ENCODE peak calls at places on chromosomes 11 and 22, in seven cellular contexts. O, D, A, G, Q, J and N are unnamed samples.

GRCh38 chr11:67434395-67434881 is 3.0 kb downstream of the PTPRCAP start:
- DNase-seq in O (no peak), D (no peak), A (no peak), G (no peak), Q (no peak), J (no peak), N (no peak)

GRCh38 chr11:117239295-117239694 is 6.8 kb downstream of the RNF214 start:
- DNase-seq in O (no peak), D (peak), A (peak), G (no peak), Q (no peak), J (no peak), N (no peak)

GRCh38 chr22:39349967-39350802 is at the start of gene SYNGR1:
- DNase-seq in O (no peak), D (no peak), A (no peak), G (peak), Q (no peak), J (peak), N (peak)

GRCh38 chr22:28029201-28029948 is 110.3 kb upstream of the PITPNB start:
- DNase-seq in O (peak), D (no peak), A (no peak), G (peak), Q (no peak), J (no peak), N (peak)

GRCh38 chr11:36431429-36432092 is 78.5 kb downstream of the TRAF6 start:
- DNase-seq in O (no peak), D (peak), A (peak), G (no peak), Q (peak), J (peak), N (peak)

GRCh38 chr11:109547356-109548027 is 125.5 kb downstream of the C11orf87 start:
- DNase-seq in O (no peak), D (peak), A (peak), G (no peak), Q (no peak), J (no peak), N (no peak)

GRCh38 chr11:66317766-66318575 is 1.1 kb upstream of the CD248 start:
- DNase-seq in O (no peak), D (peak), A (peak), G (peak), Q (peak), J (no peak), N (no peak)

GRCh38 chr11:74815966-74816365 is 67.3 kb downstream of the RNF169 start:
- DNase-seq in O (no peak), D (no peak), A (no peak), G (peak), Q (no peak), J (no peak), N (no peak)

GRCh38 chr11:130706572-130706971 is 209.7 kb downstream of the SNX19 start:
- DNase-seq in O (no peak), D (peak), A (no peak), G (no peak), Q (no peak), J (no peak), N (no peak)

GRCh38 chr11:20081336-20081735 is 78.9 kb downstream of the DBX1 start:
- DNase-seq in O (no peak), D (no peak), A (no peak), G (no peak), Q (no peak), J (no peak), N (no peak)

GRCh38 chr11:118305726-118306125 is 1.2 kb downstream of the CD3E start:
- DNase-seq in O (no peak), D (no peak), A (no peak), G (no peak), Q (no peak), J (no peak), N (no peak)

GRCh38 chr11:65786008-65786785 is 666 bp upstream of the OVOL1 start:
- DNase-seq in O (no peak), D (no peak), A (no peak), G (peak), Q (no peak), J (no peak), N (peak)

GRCh38 chr22:21652010-21652546 is 10.0 kb downstream of the SDF2L1 start:
- DNase-seq in O (peak), D (peak), A (peak), G (peak), Q (peak), J (peak), N (peak)

GRCh38 chr11:62799486-62799885 is 5.8 kb downstream of the NXF1 start:
- DNase-seq in O (no peak), D (no peak), A (no peak), G (no peak), Q (no peak), J (no peak), N (no peak)

GRCh38 chr22:37100589-37101127 is 8.9 kb downstream of the TMPRSS6 start:
- DNase-seq in O (no peak), D (no peak), A (no peak), G (no peak), Q (peak), J (no peak), N (no peak)

GRCh38 chr11:2150206-2150847 is 10.7 kb downstream of the INS start:
- DNase-seq in O (no peak), D (no peak), A (no peak), G (peak), Q (peak), J (peak), N (no peak)

GRCh38 chr11:58135171-58135570 is 9.8 kb upstream of the OR9I1 start:
- DNase-seq in O (no peak), D (no peak), A (no peak), G (no peak), Q (no peak), J (no peak), N (no peak)

GRCh38 chr22:27132896-27133500 is 475.6 kb downstream of the MIAT start:
- DNase-seq in O (no peak), D (no peak), A (no peak), G (no peak), Q (peak), J (no peak), N (no peak)

GRCh38 chr11:76835928-76836612 is 24.6 kb upstream of the ACER3 start:
- DNase-seq in O (peak), D (peak), A (peak), G (no peak), Q (peak), J (no peak), N (peak)

GRCh38 chr22:47016636-47017035 is 254.2 kb downstream of the TBC1D22A start:
- DNase-seq in O (no peak), D (no peak), A (no peak), G (no peak), Q (no peak), J (no peak), N (no peak)

GRCh38 chr11:96015911-96016565 is 92.1 kb upstream of the MTMR2 start:
- DNase-seq in O (no peak), D (no peak), A (no peak), G (peak), Q (no peak), J (no peak), N (peak)

GRCh38 chr22:43529954-43530863 is 118.4 kb downstream of the MPPED1 start:
- DNase-seq in O (no peak), D (no peak), A (no peak), G (no peak), Q (no peak), J (no peak), N (no peak)